ENCODE peak calls at places on chromosomes 2 and 18, in five cellular contexts. K, Y, V, D and C are unnamed samples.

GRCh38 chr2:70367722-70368323 is 66.0 kb upstream of the FAM136A start:
- DNase-seq in K (no peak), Y (peak), V (no peak), D (no peak), C (no peak)

GRCh38 chr2:219459460-219460311 is 25.0 kb downstream of the SPEG start:
- DNase-seq in K (no peak), Y (peak), V (no peak), D (peak), C (peak)

GRCh38 chr18:62450546-62451395 is 72.1 kb upstream of the ZCCHC2 start:
- DNase-seq in K (peak), Y (peak), V (no peak), D (peak), C (peak)

GRCh38 chr2:1306029-1306686 is 107.1 kb upstream of the TPO start:
- DNase-seq in K (no peak), Y (no peak), V (no peak), D (no peak), C (no peak)

GRCh38 chr18:37861981-37862380 is 296.4 kb upstream of the CELF4 start:
- DNase-seq in K (no peak), Y (no peak), V (no peak), D (no peak), C (no peak)

GRCh38 chr18:24277516-24277915 is 120.1 kb downstream of the OSBPL1A start:
- DNase-seq in K (no peak), Y (no peak), V (no peak), D (no peak), C (no peak)

GRCh38 chr2:184049566-184049965 is 548.8 kb upstream of the ZNF804A start:
- DNase-seq in K (no peak), Y (no peak), V (no peak), D (no peak), C (no peak)

GRCh38 chr2:122206101-122206500 is 450.6 kb downstream of the TSN start:
- DNase-seq in K (no peak), Y (no peak), V (no peak), D (no peak), C (no peak)

GRCh38 chr2:108947271-108947907 is 41.6 kb downstream of the EDAR start:
- DNase-seq in K (no peak), Y (no peak), V (no peak), D (no peak), C (no peak)

GRCh38 chr2:42493885-42494433 is at the start of gene KCNG3:
- DNase-seq in K (peak), Y (peak), V (peak), D (peak), C (peak)

GRCh38 chr2:8679827-8680731 is 1.8 kb upstream of the ID2 start:
- DNase-seq in K (peak), Y (peak), V (no peak), D (peak), C (peak)

GRCh38 chr2:3651686-3652516 is 6.1 kb upstream of the ALLC start:
- DNase-seq in K (peak), Y (peak), V (peak), D (peak), C (peak)

GRCh38 chr18:48949606-48950535 is 894 bp downstream of the SMAD7 start:
- DNase-seq in K (peak), Y (peak), V (no peak), D (no peak), C (peak)

GRCh38 chr2:10384089-10384734 is 63.9 kb downstream of the ODC1 start:
- DNase-seq in K (no peak), Y (no peak), V (no peak), D (no peak), C (no peak)

GRCh38 chr18:80034068-80034851 is at the start of gene RBFA:
- DNase-seq in K (peak), Y (peak), V (peak), D (peak), C (peak)

GRCh38 chr18:686339-687111 is 25.9 kb downstream of the ENOSF1 start:
- DNase-seq in K (no peak), Y (no peak), V (no peak), D (no peak), C (no peak)

GRCh38 chr2:187544371-187545080 is 9.7 kb downstream of the TFPI start:
- DNase-seq in K (no peak), Y (peak), V (no peak), D (peak), C (peak)

GRCh38 chr2:39481611-39482010 is 44.5 kb upstream of the MAP4K3 start:
- DNase-seq in K (no peak), Y (no peak), V (no peak), D (no peak), C (no peak)

GRCh38 chr2:102094917-102095316 is 47.6 kb upstream of the IL1R1 start:
- DNase-seq in K (no peak), Y (peak), V (no peak), D (no peak), C (no peak)